ENCODE peak calls at places on chromosomes 7 and 10, in six cellular contexts. R is neural crest cell; U is lower lobe of right lung; M is GM13976; W is CD4-positive, alpha-beta T cell; D is SW 1271. I is an unnamed sample.

GRCh38 chr10:119522747-119523426 is 19.6 kb downstream of the RGS10 start:
- DNase-seq in R (no peak), U (no peak), M (no peak), W (no peak), D (no peak), I (no peak)

GRCh38 chr10:75276029-75276872 is 40.5 kb upstream of the COMTD1 start:
- DNase-seq in R (no peak), U (peak; percentile 58), M (no peak), W (no peak), D (no peak), I (no peak)

GRCh38 chr10:48625013-48625412 is 20.1 kb upstream of the ARHGAP22 start:
- DNase-seq in R (no peak), U (no peak), M (no peak), W (no peak), D (no peak), I (no peak)

GRCh38 chr7:21367081-21367480 is 60.8 kb upstream of the SP4 start:
- DNase-seq in R (no peak), U (no peak), M (no peak), W (no peak), D (no peak), I (no peak)

GRCh38 chr10:88117227-88117626 is 253.8 kb downstream of the PTEN start:
- DNase-seq in R (no peak), U (no peak), M (peak; percentile 29), W (no peak), D (no peak), I (no peak)

GRCh38 chr7:32093415-32094408 is 23.5 kb upstream of the PDE1C start:
- DNase-seq in R (no peak), U (peak; percentile 53), M (no peak), W (no peak), D (no peak), I (no peak)

GRCh38 chr7:84042110-84042539 is 152.5 kb downstream of the SEMA3A start:
- DNase-seq in R (no peak), U (no peak), M (no peak), W (no peak), D (peak; percentile 94), I (no peak)

GRCh38 chr10:77817541-77817940 is 109.0 kb downstream of the DLG5 start:
- DNase-seq in R (no peak), U (peak; percentile 31), M (no peak), W (no peak), D (no peak), I (no peak)

GRCh38 chr7:100407285-100408180 is 21.0 kb downstream of the ZCWPW1 start:
- DNase-seq in R (peak; percentile 17), U (no peak), M (peak; percentile 72), W (no peak), D (peak; percentile 40), I (peak; percentile 75)